ENCODE peak calls at places on chromosome 14, in six cellular contexts. One of them, this sample, is unnamed.

GRCh38 chr14:100557658-100558057 is 29.6 kb downstream of the BEGAIN start:
- DNase-seq in H1: no peak
- DNase-seq in A549: no peak
- DNase-seq in endothelial cell of umbilical vein: no peak
- DNase-seq in HepG2: no peak
- DNase-seq in K562: no peak
- DNase-seq in this sample: no peak

GRCh38 chr14:36346052-36346451 is 25.6 kb upstream of the MBIP start:
- DNase-seq in H1: no peak
- DNase-seq in A549: no peak
- DNase-seq in endothelial cell of umbilical vein: no peak
- DNase-seq in HepG2: no peak
- DNase-seq in K562: no peak
- DNase-seq in this sample: no peak

GRCh38 chr14:95659986-95660385 is 26.2 kb upstream of the TCL1B start:
- DNase-seq in H1: no peak
- DNase-seq in A549: no peak
- DNase-seq in endothelial cell of umbilical vein: no peak
- DNase-seq in HepG2: no peak
- DNase-seq in K562: no peak
- DNase-seq in this sample: no peak

GRCh38 chr14:74333909-74334308 is 14.4 kb upstream of the VRTN start:
- DNase-seq in H1: no peak
- DNase-seq in A549: no peak
- DNase-seq in endothelial cell of umbilical vein: no peak
- DNase-seq in HepG2: no peak
- DNase-seq in K562: no peak
- DNase-seq in this sample: no peak

GRCh38 chr14:55731247-55731872 is 151.4 kb downstream of the KTN1 start:
- DNase-seq in H1: no peak
- DNase-seq in A549: no peak
- DNase-seq in endothelial cell of umbilical vein: no peak
- DNase-seq in HepG2: no peak
- DNase-seq in K562: no peak
- DNase-seq in this sample: no peak

GRCh38 chr14:94364037-94364436 is 24.4 kb downstream of the SERPINA1 start:
- DNase-seq in H1: no peak
- DNase-seq in A549: no peak
- DNase-seq in endothelial cell of umbilical vein: no peak
- DNase-seq in HepG2: no peak
- DNase-seq in K562: no peak
- DNase-seq in this sample: no peak

GRCh38 chr14:22689186-22689585 is 45.0 kb upstream of the OR6J1 start:
- DNase-seq in H1: no peak
- DNase-seq in A549: no peak
- DNase-seq in endothelial cell of umbilical vein: peak
- DNase-seq in HepG2: peak
- DNase-seq in K562: no peak
- DNase-seq in this sample: no peak

GRCh38 chr14:26522985-26523384 is 74.8 kb downstream of the NOVA1 start:
- DNase-seq in H1: no peak
- DNase-seq in A549: no peak
- DNase-seq in endothelial cell of umbilical vein: no peak
- DNase-seq in HepG2: no peak
- DNase-seq in K562: no peak
- DNase-seq in this sample: no peak

GRCh38 chr14:24895243-24895583 is 154.7 kb downstream of the STXBP6 start:
- DNase-seq in H1: no peak
- DNase-seq in A549: no peak
- DNase-seq in endothelial cell of umbilical vein: no peak
- DNase-seq in HepG2: no peak
- DNase-seq in K562: no peak
- DNase-seq in this sample: no peak

GRCh38 chr14:67464377-67464776 is 24.1 kb downstream of the TMEM229B start:
- DNase-seq in H1: no peak
- DNase-seq in A549: no peak
- DNase-seq in endothelial cell of umbilical vein: no peak
- DNase-seq in HepG2: no peak
- DNase-seq in K562: no peak
- DNase-seq in this sample: no peak

GRCh38 chr14:73752297-73752992 is 38.3 kb upstream of the PNMA1 start:
- DNase-seq in H1: no peak
- DNase-seq in A549: no peak
- DNase-seq in endothelial cell of umbilical vein: peak
- DNase-seq in HepG2: no peak
- DNase-seq in K562: no peak
- DNase-seq in this sample: no peak

GRCh38 chr14:96231731-96232130 is 24.3 kb upstream of the BDKRB1 start:
- DNase-seq in H1: no peak
- DNase-seq in A549: no peak
- DNase-seq in endothelial cell of umbilical vein: no peak
- DNase-seq in HepG2: no peak
- DNase-seq in K562: no peak
- DNase-seq in this sample: no peak

GRCh38 chr14:29930283-29930682 is 2.6 kb upstream of the PRKD1 start:
- DNase-seq in H1: no peak
- DNase-seq in A549: no peak
- DNase-seq in endothelial cell of umbilical vein: peak
- DNase-seq in HepG2: no peak
- DNase-seq in K562: no peak
- DNase-seq in this sample: no peak

GRCh38 chr14:48125654-48126053 is 450.2 kb upstream of the MDGA2 start:
- DNase-seq in H1: no peak
- DNase-seq in A549: no peak
- DNase-seq in endothelial cell of umbilical vein: no peak
- DNase-seq in HepG2: no peak
- DNase-seq in K562: no peak
- DNase-seq in this sample: no peak

GRCh38 chr14:105226198-105226597 is 22.1 kb upstream of the BTBD6 start:
- DNase-seq in H1: no peak
- DNase-seq in A549: no peak
- DNase-seq in endothelial cell of umbilical vein: no peak
- DNase-seq in HepG2: no peak
- DNase-seq in K562: no peak
- DNase-seq in this sample: no peak
- TF ChIP-seq JUN in H1: no peak
- TF ChIP-seq JUN in A549: no peak
- TF ChIP-seq JUN in endothelial cell of umbilical vein: no peak
- TF ChIP-seq JUN in HepG2: no peak
- TF ChIP-seq JUN in K562: no peak
- TF ChIP-seq JUN in this sample: no peak

GRCh38 chr14:64502476-64503183 is 1.0 kb downstream of the ZBTB25 start:
- DNase-seq in H1: no peak
- DNase-seq in A549: no peak
- DNase-seq in endothelial cell of umbilical vein: peak
- DNase-seq in HepG2: no peak
- DNase-seq in K562: no peak
- DNase-seq in this sample: no peak
- TF ChIP-seq JUN in H1: no peak
- TF ChIP-seq JUN in A549: no peak
- TF ChIP-seq JUN in endothelial cell of umbilical vein: no peak
- TF ChIP-seq JUN in HepG2: no peak
- TF ChIP-seq JUN in K562: no peak
- TF ChIP-seq JUN in this sample: no peak

DNA sequence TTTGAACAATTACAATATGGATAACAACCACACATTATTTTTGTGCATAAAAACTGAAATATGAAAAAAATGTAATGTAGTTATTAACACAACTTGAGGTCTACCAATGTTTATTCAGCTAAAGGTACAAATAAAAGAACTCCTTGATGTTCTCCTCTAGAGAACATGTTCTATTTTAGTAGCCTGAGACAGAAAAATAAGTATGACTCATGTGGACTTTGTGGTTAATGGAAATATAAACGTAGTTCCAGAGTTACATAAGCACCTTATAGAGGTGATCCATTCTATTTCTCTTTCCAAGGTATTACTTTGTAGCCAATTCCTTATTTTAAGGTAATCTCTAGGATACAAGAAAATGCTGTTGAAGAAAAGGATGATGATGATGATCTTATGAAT is 25.7 kb downstream of the ALKBH1 start:
- DNase-seq in H1: no peak
- DNase-seq in A549: no peak
- DNase-seq in endothelial cell of umbilical vein: no peak
- DNase-seq in HepG2: peak
- DNase-seq in K562: no peak
- DNase-seq in this sample: no peak
- TF ChIP-seq JUN in H1: no peak
- TF ChIP-seq JUN in A549: no peak
- TF ChIP-seq JUN in endothelial cell of umbilical vein: no peak
- TF ChIP-seq JUN in HepG2: no peak
- TF ChIP-seq JUN in K562: no peak
- TF ChIP-seq JUN in this sample: no peak

GRCh38 chr14:102187044-102187443 is 47.3 kb downstream of the WDR20 start:
- DNase-seq in H1: no peak
- DNase-seq in A549: peak
- DNase-seq in endothelial cell of umbilical vein: peak
- DNase-seq in HepG2: no peak
- DNase-seq in K562: peak
- DNase-seq in this sample: no peak
- TF ChIP-seq JUN in H1: no peak
- TF ChIP-seq JUN in A549: no peak
- TF ChIP-seq JUN in endothelial cell of umbilical vein: no peak
- TF ChIP-seq JUN in HepG2: no peak
- TF ChIP-seq JUN in K562: no peak
- TF ChIP-seq JUN in this sample: no peak

GRCh38 chr14:49427117-49427516 is 159.1 kb downstream of the RPS29 start:
- DNase-seq in H1: no peak
- DNase-seq in A549: no peak
- DNase-seq in endothelial cell of umbilical vein: no peak
- DNase-seq in HepG2: no peak
- DNase-seq in K562: no peak
- DNase-seq in this sample: no peak
- TF ChIP-seq JUN in H1: no peak
- TF ChIP-seq JUN in A549: no peak
- TF ChIP-seq JUN in endothelial cell of umbilical vein: no peak
- TF ChIP-seq JUN in HepG2: no peak
- TF ChIP-seq JUN in K562: no peak
- TF ChIP-seq JUN in this sample: no peak

DNA sequence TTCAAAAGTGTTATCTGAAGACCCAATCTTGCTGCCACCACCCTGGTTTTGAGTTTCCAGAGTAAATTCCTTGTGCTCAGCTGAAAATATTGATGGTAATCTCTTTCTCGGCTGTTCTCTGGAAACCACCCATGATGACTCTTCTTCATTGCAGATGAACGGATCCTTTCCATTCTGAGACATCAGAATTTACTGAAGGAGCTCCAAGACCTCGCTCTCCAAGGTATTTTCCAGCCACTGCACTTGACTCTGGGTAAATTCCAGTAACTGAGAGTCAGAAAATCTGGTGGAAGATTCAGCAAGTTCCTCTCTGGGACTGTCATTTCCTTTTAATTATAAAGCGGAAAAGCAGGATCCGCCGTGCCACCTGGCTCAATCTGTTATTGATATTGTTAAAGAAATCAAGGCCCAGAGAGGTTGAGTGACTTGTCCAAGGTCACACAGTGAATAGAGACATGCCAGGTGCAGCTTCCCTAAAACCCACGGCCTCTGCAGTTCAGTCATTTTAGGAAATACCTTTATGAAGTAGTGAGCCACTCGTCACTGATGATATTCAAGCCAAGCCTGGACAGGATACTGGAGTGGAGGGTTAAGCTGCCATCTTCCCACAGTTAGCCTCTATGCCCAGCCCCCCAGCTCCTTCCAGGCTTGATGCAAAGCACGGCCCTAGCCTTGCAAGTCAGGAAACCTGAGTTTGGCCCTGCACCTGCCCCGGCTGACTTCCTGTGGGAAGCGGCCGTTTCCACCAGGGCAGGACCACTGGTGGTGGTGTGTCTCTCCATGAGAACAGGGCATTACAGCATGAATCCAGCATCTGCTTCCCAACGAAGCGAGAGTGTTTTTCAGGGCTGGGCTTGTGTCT is 4.7 kb downstream of the CHGA start:
- DNase-seq in H1: no peak
- DNase-seq in A549: no peak
- DNase-seq in endothelial cell of umbilical vein: no peak
- DNase-seq in HepG2: no peak
- DNase-seq in K562: no peak
- DNase-seq in this sample: no peak
- TF ChIP-seq JUN in H1: no peak
- TF ChIP-seq JUN in A549: no peak
- TF ChIP-seq JUN in endothelial cell of umbilical vein: no peak
- TF ChIP-seq JUN in HepG2: no peak
- TF ChIP-seq JUN in K562: no peak
- TF ChIP-seq JUN in this sample: no peak

GRCh38 chr14:90159688-90160087 is 96.7 kb upstream of the PSMC1 start:
- DNase-seq in H1: no peak
- DNase-seq in A549: no peak
- DNase-seq in endothelial cell of umbilical vein: no peak
- DNase-seq in HepG2: no peak
- DNase-seq in K562: no peak
- DNase-seq in this sample: no peak
- TF ChIP-seq JUN in H1: no peak
- TF ChIP-seq JUN in A549: no peak
- TF ChIP-seq JUN in endothelial cell of umbilical vein: no peak
- TF ChIP-seq JUN in HepG2: no peak
- TF ChIP-seq JUN in K562: no peak
- TF ChIP-seq JUN in this sample: no peak

This sample was measured in WTC11.